ENCODE peak calls at places on chromosomes 1 and 21, in ten cellular contexts. One of them, this sample, is unnamed.

GRCh38 chr1:25890249-25891034 is 14.9 kb upstream of the PAQR7 start:
- DNase-seq in brain microvascular endothelial cell: peak
- DNase-seq in CD8-positive, alpha-beta T cell: no peak
- DNase-seq in mucosa of descending colon: peak
- DNase-seq in A549: peak
- DNase-seq in choroid plexus epithelial cell: peak
- DNase-seq in Panc1: peak
- DNase-seq in AG09309: no peak
- DNase-seq in heart right ventricle: no peak
- DNase-seq in cardiac muscle cell: no peak
- DNase-seq in this sample: no peak

GRCh38 chr1:8517579-8518489 is 199.9 kb downstream of the SLC45A1 start:
- DNase-seq in mucosa of descending colon: no peak
- DNase-seq in heart right ventricle: no peak
- DNase-seq in cardiac muscle cell: no peak
- DNase-seq in CD8-positive, alpha-beta T cell: no peak
- DNase-seq in Panc1: no peak
- DNase-seq in A549: no peak
- DNase-seq in brain microvascular endothelial cell: no peak
- DNase-seq in choroid plexus epithelial cell: peak
- DNase-seq in AG09309: no peak
- DNase-seq in this sample: no peak

GRCh38 chr1:6868371-6869001 is 83.2 kb downstream of the CAMTA1 start:
- DNase-seq in A549: no peak
- DNase-seq in cardiac muscle cell: no peak
- DNase-seq in heart right ventricle: no peak
- DNase-seq in Panc1: no peak
- DNase-seq in mucosa of descending colon: no peak
- DNase-seq in choroid plexus epithelial cell: peak
- DNase-seq in AG09309: no peak
- DNase-seq in brain microvascular endothelial cell: no peak
- DNase-seq in CD8-positive, alpha-beta T cell: no peak
- DNase-seq in this sample: no peak

GRCh38 chr1:92481598-92482403 is 4.9 kb downstream of the GFI1 start:
- DNase-seq in cardiac muscle cell: peak
- DNase-seq in AG09309: no peak
- DNase-seq in Panc1: no peak
- DNase-seq in mucosa of descending colon: no peak
- DNase-seq in CD8-positive, alpha-beta T cell: no peak
- DNase-seq in heart right ventricle: no peak
- DNase-seq in choroid plexus epithelial cell: no peak
- DNase-seq in A549: no peak
- DNase-seq in brain microvascular endothelial cell: no peak
- DNase-seq in this sample: no peak

GRCh38 chr21:44713130-44713529 is 1.8 kb upstream of the TSPEAR start:
- DNase-seq in A549: no peak
- DNase-seq in Panc1: no peak
- DNase-seq in AG09309: no peak
- DNase-seq in cardiac muscle cell: no peak
- DNase-seq in brain microvascular endothelial cell: no peak
- DNase-seq in mucosa of descending colon: no peak
- DNase-seq in CD8-positive, alpha-beta T cell: no peak
- DNase-seq in heart right ventricle: no peak
- DNase-seq in choroid plexus epithelial cell: no peak
- DNase-seq in this sample: no peak

GRCh38 chr1:56910441-56910985 is 55.3 kb downstream of the C8B start:
- DNase-seq in brain microvascular endothelial cell: no peak
- DNase-seq in choroid plexus epithelial cell: no peak
- DNase-seq in mucosa of descending colon: peak
- DNase-seq in A549: no peak
- DNase-seq in Panc1: no peak
- DNase-seq in heart right ventricle: peak
- DNase-seq in AG09309: no peak
- DNase-seq in cardiac muscle cell: no peak
- DNase-seq in CD8-positive, alpha-beta T cell: no peak
- DNase-seq in this sample: no peak

GRCh38 chr21:34819357-34819999 is 150.7 kb downstream of the CLIC6 start:
- DNase-seq in AG09309: no peak
- DNase-seq in heart right ventricle: no peak
- DNase-seq in mucosa of descending colon: no peak
- DNase-seq in A549: no peak
- DNase-seq in brain microvascular endothelial cell: no peak
- DNase-seq in choroid plexus epithelial cell: no peak
- DNase-seq in cardiac muscle cell: no peak
- DNase-seq in CD8-positive, alpha-beta T cell: no peak
- DNase-seq in Panc1: no peak
- DNase-seq in this sample: no peak

GRCh38 chr1:8324176-8324810 is 6.4 kb downstream of the SLC45A1 start:
- DNase-seq in brain microvascular endothelial cell: no peak
- DNase-seq in cardiac muscle cell: no peak
- DNase-seq in Panc1: no peak
- DNase-seq in mucosa of descending colon: no peak
- DNase-seq in A549: no peak
- DNase-seq in heart right ventricle: no peak
- DNase-seq in CD8-positive, alpha-beta T cell: no peak
- DNase-seq in choroid plexus epithelial cell: no peak
- DNase-seq in AG09309: no peak
- DNase-seq in this sample: no peak

GRCh38 chr1:150072959-150073358 is 5.4 kb downstream of the VPS45 start:
- DNase-seq in heart right ventricle: no peak
- DNase-seq in A549: peak
- DNase-seq in brain microvascular endothelial cell: no peak
- DNase-seq in choroid plexus epithelial cell: peak
- DNase-seq in cardiac muscle cell: no peak
- DNase-seq in Panc1: no peak
- DNase-seq in mucosa of descending colon: no peak
- DNase-seq in CD8-positive, alpha-beta T cell: no peak
- DNase-seq in AG09309: no peak
- DNase-seq in this sample: no peak

GRCh38 chr21:42308161-42308913 is 6.9 kb downstream of the TFF3 start:
- DNase-seq in A549: no peak
- DNase-seq in Panc1: no peak
- DNase-seq in cardiac muscle cell: no peak
- DNase-seq in brain microvascular endothelial cell: no peak
- DNase-seq in mucosa of descending colon: no peak
- DNase-seq in AG09309: no peak
- DNase-seq in CD8-positive, alpha-beta T cell: no peak
- DNase-seq in choroid plexus epithelial cell: no peak
- DNase-seq in heart right ventricle: no peak
- DNase-seq in this sample: no peak

GRCh38 chr1:73635021-73635420 is 563.0 kb downstream of the LRRIQ3 start:
- DNase-seq in AG09309: no peak
- DNase-seq in cardiac muscle cell: no peak
- DNase-seq in CD8-positive, alpha-beta T cell: no peak
- DNase-seq in mucosa of descending colon: peak
- DNase-seq in heart right ventricle: no peak
- DNase-seq in A549: no peak
- DNase-seq in brain microvascular endothelial cell: no peak
- DNase-seq in Panc1: no peak
- DNase-seq in choroid plexus epithelial cell: no peak
- DNase-seq in this sample: no peak

GRCh38 chr21:25639922-25640670 is 1.0 kb downstream of the JAM2 start:
- DNase-seq in Panc1: no peak
- DNase-seq in heart right ventricle: peak
- DNase-seq in cardiac muscle cell: peak
- DNase-seq in AG09309: no peak
- DNase-seq in choroid plexus epithelial cell: no peak
- DNase-seq in CD8-positive, alpha-beta T cell: no peak
- DNase-seq in mucosa of descending colon: peak
- DNase-seq in A549: no peak
- DNase-seq in brain microvascular endothelial cell: no peak
- DNase-seq in this sample: no peak

GRCh38 chr1:224456637-224456953 is 22.0 kb upstream of the WDR26 start:
- DNase-seq in cardiac muscle cell: no peak
- DNase-seq in heart right ventricle: no peak
- DNase-seq in brain microvascular endothelial cell: no peak
- DNase-seq in CD8-positive, alpha-beta T cell: no peak
- DNase-seq in AG09309: no peak
- DNase-seq in A549: no peak
- DNase-seq in choroid plexus epithelial cell: no peak
- DNase-seq in mucosa of descending colon: no peak
- DNase-seq in Panc1: no peak
- DNase-seq in this sample: no peak

GRCh38 chr1:184541537-184542152 is 154.8 kb downstream of the C1orf21 start:
- DNase-seq in AG09309: no peak
- DNase-seq in Panc1: no peak
- DNase-seq in heart right ventricle: no peak
- DNase-seq in CD8-positive, alpha-beta T cell: no peak
- DNase-seq in brain microvascular endothelial cell: no peak
- DNase-seq in cardiac muscle cell: peak
- DNase-seq in A549: no peak
- DNase-seq in mucosa of descending colon: no peak
- DNase-seq in choroid plexus epithelial cell: no peak
- DNase-seq in this sample: no peak

GRCh38 chr1:226809785-226810571 is 60.4 kb upstream of the PSEN2 start:
- DNase-seq in mucosa of descending colon: no peak
- DNase-seq in cardiac muscle cell: no peak
- DNase-seq in Panc1: no peak
- DNase-seq in heart right ventricle: no peak
- DNase-seq in choroid plexus epithelial cell: peak
- DNase-seq in AG09309: no peak
- DNase-seq in CD8-positive, alpha-beta T cell: no peak
- DNase-seq in A549: no peak
- DNase-seq in brain microvascular endothelial cell: no peak
- DNase-seq in this sample: no peak

GRCh38 chr1:200051620-200052019 is 24.1 kb downstream of the NR5A2 start:
- DNase-seq in cardiac muscle cell: no peak
- DNase-seq in CD8-positive, alpha-beta T cell: no peak
- DNase-seq in A549: no peak
- DNase-seq in choroid plexus epithelial cell: no peak
- DNase-seq in heart right ventricle: no peak
- DNase-seq in Panc1: no peak
- DNase-seq in AG09309: no peak
- DNase-seq in brain microvascular endothelial cell: no peak
- DNase-seq in mucosa of descending colon: no peak
- DNase-seq in this sample: no peak

GRCh38 chr21:38986460-38987395 is 181.0 kb downstream of the ETS2 start:
- DNase-seq in brain microvascular endothelial cell: no peak
- DNase-seq in CD8-positive, alpha-beta T cell: no peak
- DNase-seq in mucosa of descending colon: no peak
- DNase-seq in cardiac muscle cell: no peak
- DNase-seq in choroid plexus epithelial cell: no peak
- DNase-seq in A549: no peak
- DNase-seq in Panc1: no peak
- DNase-seq in heart right ventricle: no peak
- DNase-seq in AG09309: no peak
- DNase-seq in this sample: no peak

DNA sequence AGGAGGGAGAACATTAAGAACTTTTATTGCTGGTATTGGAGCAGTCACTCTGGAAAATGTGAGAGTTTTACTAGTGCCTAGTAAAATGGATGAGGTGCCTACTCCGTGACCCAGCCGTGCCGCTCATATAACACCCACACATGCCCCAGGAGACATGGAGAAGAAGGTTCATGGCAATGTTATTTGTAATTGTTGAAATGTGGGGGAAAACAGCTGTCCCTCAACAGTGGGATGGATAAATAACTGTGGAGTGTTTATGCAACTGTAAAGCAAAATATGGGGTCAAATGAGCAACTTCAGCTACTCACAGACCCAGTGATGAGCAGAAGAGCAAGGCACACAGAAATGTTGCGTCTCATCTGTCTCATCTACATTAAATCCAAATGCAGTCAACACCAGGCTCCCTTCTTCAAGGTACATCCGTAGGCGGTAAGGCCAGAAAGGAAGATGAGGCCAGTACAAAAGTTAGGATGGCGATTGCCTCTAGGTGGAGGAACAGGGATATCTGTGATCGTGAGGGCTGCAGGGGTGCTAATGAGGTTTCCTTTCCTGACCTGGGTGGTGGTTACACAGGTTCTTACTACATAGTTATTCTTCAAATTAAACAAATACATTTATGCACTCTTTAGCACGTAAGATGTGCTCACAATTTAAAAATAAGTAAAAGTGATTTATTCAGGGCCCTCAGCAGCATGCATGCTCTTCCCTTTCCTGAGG is 1.3 kb upstream of the MYBPH start:
- DNase-seq in heart right ventricle: no peak
- DNase-seq in AG09309: no peak
- DNase-seq in cardiac muscle cell: no peak
- DNase-seq in CD8-positive, alpha-beta T cell: no peak
- DNase-seq in brain microvascular endothelial cell: no peak
- DNase-seq in A549: no peak
- DNase-seq in mucosa of descending colon: no peak
- DNase-seq in choroid plexus epithelial cell: no peak
- DNase-seq in Panc1: no peak
- DNase-seq in this sample: no peak
- H3K4me3 ChIP-seq in heart right ventricle: no peak
- H3K4me3 ChIP-seq in AG09309: no peak
- H3K4me3 ChIP-seq in cardiac muscle cell: no peak
- H3K4me3 ChIP-seq in CD8-positive, alpha-beta T cell: no peak
- H3K4me3 ChIP-seq in brain microvascular endothelial cell: no peak
- H3K4me3 ChIP-seq in A549: no peak
- H3K4me3 ChIP-seq in mucosa of descending colon: no peak
- H3K4me3 ChIP-seq in choroid plexus epithelial cell: no peak
- H3K4me3 ChIP-seq in Panc1: no peak
- H3K4me3 ChIP-seq in this sample: no peak

DNA sequence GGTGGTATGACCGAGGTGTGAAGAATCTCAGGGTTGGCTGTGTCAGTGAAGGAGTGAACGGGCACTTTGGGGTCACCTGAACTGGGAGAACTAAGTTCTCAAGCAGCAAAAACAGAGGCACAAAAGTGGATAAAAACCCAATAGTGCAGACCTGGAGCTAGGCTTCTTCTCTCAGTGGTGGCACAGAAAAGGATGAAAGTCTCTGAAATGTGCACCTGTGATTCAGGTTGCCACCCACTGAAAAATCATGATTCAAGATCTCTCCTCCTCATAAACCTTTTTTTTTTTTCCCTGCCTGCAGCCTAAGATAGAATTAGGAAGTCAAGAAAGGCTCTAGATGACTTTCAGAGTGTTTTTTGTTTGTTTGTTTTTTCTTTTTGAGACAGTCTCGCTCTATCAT is 304.8 kb downstream of the KIF26B start:
- DNase-seq in choroid plexus epithelial cell: no peak
- DNase-seq in mucosa of descending colon: no peak
- DNase-seq in heart right ventricle: no peak
- DNase-seq in Panc1: no peak
- DNase-seq in cardiac muscle cell: no peak
- DNase-seq in brain microvascular endothelial cell: no peak
- DNase-seq in AG09309: no peak
- DNase-seq in CD8-positive, alpha-beta T cell: no peak
- DNase-seq in A549: no peak
- DNase-seq in this sample: no peak
- TF ChIP-seq CTCF in choroid plexus epithelial cell: no peak
- TF ChIP-seq CTCF in mucosa of descending colon: no peak
- TF ChIP-seq CTCF in heart right ventricle: no peak
- TF ChIP-seq CTCF in Panc1: no peak
- TF ChIP-seq CTCF in cardiac muscle cell: no peak
- TF ChIP-seq CTCF in brain microvascular endothelial cell: no peak
- TF ChIP-seq CTCF in AG09309: no peak
- TF ChIP-seq CTCF in CD8-positive, alpha-beta T cell: no peak
- TF ChIP-seq CTCF in A549: no peak
- TF ChIP-seq CTCF in this sample: no peak

GRCh38 chr1:42206164-42206563 is 41.6 kb upstream of the GUCA2A start:
- DNase-seq in brain microvascular endothelial cell: no peak
- DNase-seq in CD8-positive, alpha-beta T cell: no peak
- DNase-seq in Panc1: no peak
- DNase-seq in choroid plexus epithelial cell: no peak
- DNase-seq in cardiac muscle cell: no peak
- DNase-seq in AG09309: no peak
- DNase-seq in mucosa of descending colon: no peak
- DNase-seq in A549: no peak
- DNase-seq in heart right ventricle: no peak
- DNase-seq in this sample: no peak
- H3K4me3 ChIP-seq in brain microvascular endothelial cell: no peak
- H3K4me3 ChIP-seq in CD8-positive, alpha-beta T cell: no peak
- H3K4me3 ChIP-seq in Panc1: no peak
- H3K4me3 ChIP-seq in choroid plexus epithelial cell: no peak
- H3K4me3 ChIP-seq in cardiac muscle cell: no peak
- H3K4me3 ChIP-seq in AG09309: no peak
- H3K4me3 ChIP-seq in mucosa of descending colon: no peak
- H3K4me3 ChIP-seq in A549: no peak
- H3K4me3 ChIP-seq in heart right ventricle: no peak
- H3K4me3 ChIP-seq in this sample: no peak

GRCh38 chr1:33099290-33100118 is 18.6 kb downstream of the AZIN2 start:
- DNase-seq in heart right ventricle: peak
- DNase-seq in AG09309: peak
- DNase-seq in choroid plexus epithelial cell: peak
- DNase-seq in CD8-positive, alpha-beta T cell: peak
- DNase-seq in brain microvascular endothelial cell: peak
- DNase-seq in mucosa of descending colon: peak
- DNase-seq in A549: no peak
- DNase-seq in Panc1: peak
- DNase-seq in cardiac muscle cell: peak
- DNase-seq in this sample: peak
- TF ChIP-seq CTCF in heart right ventricle: no peak
- TF ChIP-seq CTCF in AG09309: peak
- TF ChIP-seq CTCF in choroid plexus epithelial cell: peak
- TF ChIP-seq CTCF in CD8-positive, alpha-beta T cell: peak
- TF ChIP-seq CTCF in brain microvascular endothelial cell: peak
- TF ChIP-seq CTCF in mucosa of descending colon: no peak
- TF ChIP-seq CTCF in A549: no peak
- TF ChIP-seq CTCF in Panc1: no peak
- TF ChIP-seq CTCF in cardiac muscle cell: peak
- TF ChIP-seq CTCF in this sample: peak

This sample was measured in AG04450.